ENCODE peak calls at places on chromosomes 16 and 17, in ten cellular contexts. V is OCI-LY7, Y is AG04450, B is mucosa of descending colon, I is fibroblast of lung, X is cardiac muscle cell, U is tibial artery, A is adrenal gland, F is stomach, T is ovary. O is an unnamed sample.
A peak's percentile ranks its signal among the peaks of the same experiment; 100 is the strongest.

GRCh38 chr16:1548234-1548633 is 14.8 kb downstream of the TMEM204 start:
- DNase-seq in V (no peak), Y (no peak), B (no peak), I (no peak), X (no peak), U (no peak), A (peak; percentile 57), F (no peak), T (no peak), O (peak; percentile 59)

GRCh38 chr16:72092832-72093447 is 480 bp downstream of the TXNL4B start:
- DNase-seq in V (no peak), Y (peak; percentile 34), B (no peak), I (peak; percentile 76), X (peak; percentile 18), U (no peak), A (no peak), F (no peak), T (no peak), O (no peak)

GRCh38 chr17:74126959-74127358 is 76.5 kb upstream of the RPL38 start:
- DNase-seq in V (no peak), Y (no peak), B (no peak), I (no peak), X (no peak), U (no peak), A (no peak), F (no peak), T (no peak), O (no peak)

GRCh38 chr17:47834756-47835155 is 3.3 kb downstream of the LRRC46 start:
- DNase-seq in V (no peak), Y (no peak), B (no peak), I (no peak), X (no peak), U (no peak), A (no peak), F (no peak), T (no peak), O (no peak)

GRCh38 chr17:21286771-21287702 is 2.5 kb downstream of the MAP2K3 start:
- DNase-seq in V (peak; percentile 29), Y (no peak), B (peak; percentile 82), I (no peak), X (no peak), U (no peak), A (peak; percentile 52), F (peak; percentile 88), T (no peak), O (no peak)

GRCh38 chr17:6040473-6040872 is 29.7 kb upstream of the WSCD1 start:
- DNase-seq in V (no peak), Y (no peak), B (no peak), I (peak; percentile 5), X (peak; percentile 24), U (peak; percentile 48), A (no peak), F (no peak), T (no peak), O (no peak)

GRCh38 chr16:80285089-80285488 is 255.7 kb upstream of the DYNLRB2 start:
- DNase-seq in V (no peak), Y (peak; percentile 47), B (no peak), I (peak; percentile 26), X (no peak), U (no peak), A (no peak), F (no peak), T (no peak), O (no peak)

GRCh38 chr17:8144401-8145295 is 7.6 kb downstream of the PER1 start:
- DNase-seq in V (no peak), Y (no peak), B (peak; percentile 27), I (no peak), X (no peak), U (no peak), A (no peak), F (no peak), T (peak; percentile 31), O (no peak)

GRCh38 chr16:716250-716607 is 1.3 kb downstream of the METRN start:
- DNase-seq in V (no peak), Y (no peak), B (no peak), I (peak; percentile 54), X (peak; percentile 82), U (no peak), A (peak; percentile 84), F (peak; percentile 48), T (no peak), O (no peak)

GRCh38 chr16:90026135-90026534 is 6.9 kb upstream of the DBNDD1 start:
- DNase-seq in V (no peak), Y (no peak), B (no peak), I (no peak), X (no peak), U (no peak), A (no peak), F (no peak), T (no peak), O (no peak)

GRCh38 chr17:8953152-8953885 is 12.2 kb downstream of the PIK3R5 start:
- DNase-seq in V (no peak), Y (no peak), B (no peak), I (no peak), X (no peak), U (no peak), A (no peak), F (no peak), T (no peak), O (no peak)

GRCh38 chr17:58960068-58960467 is 146.6 kb downstream of the TRIM37 start:
- DNase-seq in V (peak; percentile 18), Y (peak; percentile 21), B (no peak), I (peak; percentile 62), X (peak; percentile 21), U (no peak), A (no peak), F (no peak), T (no peak), O (no peak)

GRCh38 chr16:84484579-84485254 is 19.7 kb downstream of the MEAK7 start:
- DNase-seq in V (peak; percentile 32), Y (peak; percentile 36), B (no peak), I (peak; percentile 73), X (peak; percentile 62), U (peak; percentile 71), A (peak; percentile 80), F (peak; percentile 64), T (peak; percentile 80), O (peak; percentile 66)

GRCh38 chr17:596287-596686 is 118.4 kb downstream of the VPS53 start:
- DNase-seq in V (no peak), Y (no peak), B (no peak), I (no peak), X (no peak), U (no peak), A (peak; percentile 49), F (no peak), T (no peak), O (no peak)

GRCh38 chr17:38577244-38577643 is 28.5 kb downstream of the SRCIN1 start:
- DNase-seq in V (no peak), Y (no peak), B (no peak), I (no peak), X (no peak), U (no peak), A (no peak), F (no peak), T (no peak), O (no peak)

GRCh38 chr17:2057714-2058520 is 3.0 kb downstream of the HIC1 start:
- DNase-seq in V (no peak), Y (no peak), B (peak; percentile 71), I (peak; percentile 51), X (no peak), U (no peak), A (peak; percentile 35), F (no peak), T (peak; percentile 56), O (no peak)

GRCh38 chr16:75169899-75170405 is 21.6 kb downstream of the ZFP1 start:
- DNase-seq in V (no peak), Y (no peak), B (no peak), I (no peak), X (no peak), U (no peak), A (no peak), F (no peak), T (no peak), O (no peak)
- H3K9me3 ChIP-seq in V (peaks cover 56% of the 10 kb centered on the region), Y (peaks cover 58% of the 10 kb centered on the region), B (peaks cover 78% of the 10 kb centered on the region), I (peaks cover 3% of the 10 kb centered on the region), X (peaks cover 13% of the 10 kb centered on the region), U (peaks cover 56% of the 10 kb centered on the region), A (peaks cover 19% of the 10 kb centered on the region), F (peaks cover 99% of the 10 kb centered on the region), T (peaks cover 9% of the 10 kb centered on the region), O (peaks cover 50% of the 10 kb centered on the region)

GRCh38 chr16:73669535-73670274 is 621.8 kb upstream of the ZFHX3 start:
- DNase-seq in V (no peak), Y (no peak), B (no peak), I (no peak), X (no peak), U (no peak), A (no peak), F (no peak), T (no peak), O (no peak)

GRCh38 chr16:73672135-73672534 is 624.2 kb upstream of the ZFHX3 start:
- DNase-seq in V (no peak), Y (no peak), B (no peak), I (no peak), X (no peak), U (no peak), A (no peak), F (no peak), T (no peak), O (no peak)

GRCh38 chr16:73671102-73671501 is 623.2 kb upstream of the ZFHX3 start:
- DNase-seq in V (no peak), Y (no peak), B (no peak), I (no peak), X (no peak), U (no peak), A (no peak), F (no peak), T (no peak), O (no peak)
- H3K4me3 ChIP-seq in V (no peak overlapping the region), Y (no peak overlapping the region), B (no peak overlapping the region), I (no peak overlapping the region), X (no peak overlapping the region), U (no peak overlapping the region), A (no peak overlapping the region), F (no peak overlapping the region), T (no peak overlapping the region), O (no peak overlapping the region)

GRCh38 chr16:11235703-11235991 is 20.4 kb downstream of the SOCS1 start:
- DNase-seq in V (no peak), Y (no peak), B (peak; percentile 70), I (no peak), X (no peak), U (no peak), A (no peak), F (peak; percentile 64), T (no peak), O (no peak)
- H3K9me3 ChIP-seq in V (no peaks in the 10 kb centered on the region), Y (no peaks in the 10 kb centered on the region), B (no peaks in the 10 kb centered on the region), I (no peaks in the 10 kb centered on the region), X (no peaks in the 10 kb centered on the region), U (no peaks in the 10 kb centered on the region), A (no peaks in the 10 kb centered on the region), F (no peaks in the 10 kb centered on the region), T (no peaks in the 10 kb centered on the region), O (no peaks in the 10 kb centered on the region)

DNA sequence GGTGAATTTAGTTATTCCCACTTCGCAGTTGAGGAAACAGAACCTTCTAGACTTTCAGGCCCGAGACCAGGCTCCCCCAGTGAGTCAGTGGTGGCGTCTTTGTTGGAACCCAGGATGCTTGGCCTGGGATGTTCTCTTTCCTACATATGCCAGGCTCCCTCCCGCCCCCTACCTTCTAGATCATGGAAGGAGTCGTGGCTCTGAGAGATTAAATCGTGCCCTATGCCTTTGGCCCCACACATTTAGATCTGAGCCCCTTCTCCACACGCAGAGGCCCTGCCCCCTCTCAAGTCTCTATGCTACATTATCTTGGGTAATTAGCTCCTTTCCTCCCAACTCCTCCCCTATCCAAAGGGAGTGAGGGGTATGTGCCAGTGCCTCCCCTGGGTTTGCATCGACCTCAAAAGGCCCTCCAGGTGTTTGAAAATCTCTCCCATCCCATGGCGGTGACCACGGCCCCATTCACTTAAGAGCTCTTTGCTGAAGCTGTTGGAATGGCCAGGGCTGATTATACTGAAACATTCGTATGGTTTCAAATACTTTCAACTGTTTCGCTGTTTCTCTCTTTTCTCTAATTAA is 3.0 kb downstream of the NGFR start:
- DNase-seq in V (no peak), Y (no peak), B (no peak), I (no peak), X (peak; percentile 38), U (no peak), A (no peak), F (no peak), T (no peak), O (no peak)
- H3K4me3 ChIP-seq in V (no peak overlapping the region), Y (no peak overlapping the region), B (no peak overlapping the region), I (no peak overlapping the region), X (peak overlapping the region; percentile 43), U (no peak overlapping the region), A (no peak overlapping the region), F (peak overlapping the region; percentile 48), T (no peak overlapping the region), O (peak overlapping the region; percentile 63)

O was measured in heart left ventricle.